ENCODE peak calls at places on chromosomes 13 and 19, in seven cellular contexts. F is right lobe of liver; P is kidney epithelial cell; Y is CD4-positive, alpha-beta T cell; S is DND-41; W is thoracic aorta; M is hepatocyte. Q is an unnamed sample.

GRCh38 chr13:100530645-100531044 is 57.9 kb downstream of the GGACT start:
- DNase-seq in F (peak; percentile 62), P (no peak), Y (no peak), S (no peak), W (no peak), M (no peak), Q (no peak)

GRCh38 chr13:24630851-24631341 is 49.3 kb upstream of the ATP12A start:
- DNase-seq in F (no peak), P (no peak), Y (no peak), S (no peak), W (no peak), M (peak; percentile 67), Q (no peak)

GRCh38 chr13:50366488-50367174 is 351.4 kb downstream of the KCNRG start:
- DNase-seq in F (no peak), P (no peak), Y (no peak), S (no peak), W (no peak), M (no peak), Q (no peak)

GRCh38 chr13:92745233-92745632 is 481.4 kb upstream of the GPC6 start:
- DNase-seq in F (no peak), P (no peak), Y (no peak), S (no peak), W (no peak), M (no peak), Q (no peak)

GRCh38 chr13:47790755-47791154 is 210.3 kb downstream of the SUCLA2 start:
- DNase-seq in F (no peak), P (no peak), Y (no peak), S (no peak), W (no peak), M (no peak), Q (no peak)

GRCh38 chr13:40464349-40464748 is 202.1 kb downstream of the FOXO1 start:
- DNase-seq in F (no peak), P (no peak), Y (no peak), S (no peak), W (no peak), M (no peak), Q (no peak)

GRCh38 chr13:31951215-31951678 is 80.3 kb upstream of the FRY start:
- DNase-seq in F (peak; percentile 50), P (no peak), Y (no peak), S (no peak), W (no peak), M (peak; percentile 57), Q (no peak)

GRCh38 chr13:49874430-49874829 is 61.7 kb downstream of the SPRYD7 start:
- DNase-seq in F (no peak), P (no peak), Y (no peak), S (no peak), W (no peak), M (no peak), Q (no peak)

GRCh38 chr13:47816835-47817234 is 184.2 kb downstream of the SUCLA2 start:
- DNase-seq in F (no peak), P (no peak), Y (no peak), S (no peak), W (no peak), M (no peak), Q (no peak)

GRCh38 chr19:10339380-10339960 is at the start of gene ICAM3:
- DNase-seq in F (no peak), P (no peak), Y (peak; percentile 60), S (peak; percentile 81), W (no peak), M (no peak), Q (no peak)

GRCh38 chr19:2528543-2529173 is 52.7 kb downstream of the GADD45B start:
- DNase-seq in F (no peak), P (no peak), Y (no peak), S (no peak), W (no peak), M (no peak), Q (no peak)

DNA sequence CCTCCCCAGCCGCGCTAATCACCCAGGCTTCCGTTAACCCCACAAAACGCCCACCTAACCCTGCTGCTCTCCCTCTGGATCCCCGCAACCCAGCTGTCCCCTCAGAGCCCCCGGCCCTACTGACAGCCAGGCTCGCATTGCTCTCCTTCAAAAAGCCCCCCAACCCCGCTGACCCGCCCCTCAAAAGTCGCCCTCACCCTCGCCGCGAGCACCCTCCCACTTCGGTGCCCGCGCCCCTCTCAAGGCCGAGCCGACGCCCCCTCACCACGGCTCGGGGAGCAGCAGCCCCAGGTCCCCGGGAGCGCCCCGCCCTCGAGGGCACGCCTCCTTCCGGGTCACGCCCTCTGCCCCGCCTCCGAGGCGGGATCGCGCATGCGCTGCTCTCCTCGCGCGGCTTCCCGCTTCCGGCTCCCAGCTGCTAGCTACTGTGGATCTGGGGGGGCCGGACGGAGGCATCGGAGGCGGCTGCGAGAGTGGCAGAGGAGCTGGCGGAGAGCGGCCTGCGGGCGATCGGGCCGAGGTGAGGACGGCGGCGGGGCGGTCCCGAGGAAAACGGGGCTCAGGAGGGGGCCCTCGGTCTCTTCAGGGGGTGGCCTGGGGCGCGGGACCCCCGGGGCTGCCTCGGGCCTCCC is 46.1 kb downstream of the ARHGEF18 start:
- DNase-seq in F (peak; percentile 91), P (no peak), Y (peak; percentile 87), S (peak; percentile 92), W (peak; percentile 45), M (peak; percentile 96), Q (peak; percentile 21)
- TF ChIP-seq CTCF in F (no peak), P (no peak), Y (no peak), S (peak; percentile 40), W (no peak), M (peak; percentile 7), Q (peak; percentile 9)

DNA sequence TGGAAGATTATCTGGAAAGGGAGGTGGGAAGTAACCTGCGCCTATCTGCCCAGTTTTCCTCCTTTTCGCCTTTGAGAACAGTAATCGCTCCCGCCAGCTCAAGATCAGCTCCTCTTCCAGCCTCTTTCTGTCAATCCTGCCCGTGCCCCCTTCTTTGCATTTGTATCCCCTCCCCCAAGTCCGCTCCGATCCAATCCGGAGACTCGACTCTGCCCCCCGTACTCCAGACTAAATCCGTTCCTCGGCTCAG is 327 bp upstream of the RAB4B start:
- DNase-seq in F (no peak), P (no peak), Y (no peak), S (no peak), W (no peak), M (no peak), Q (no peak)
- TF ChIP-seq CTCF in F (no peak), P (no peak), Y (no peak), S (no peak), W (no peak), M (no peak), Q (no peak)

GRCh38 chr19:46150606-46151005 is 2.6 kb downstream of the IGFL2 start:
- DNase-seq in F (no peak), P (no peak), Y (no peak), S (no peak), W (no peak), M (no peak), Q (no peak)
- TF ChIP-seq CTCF in F (no peak), P (no peak), Y (no peak), S (no peak), W (no peak), M (no peak), Q (no peak)

GRCh38 chr13:60328073-60328472 is 68.9 kb upstream of the TDRD3 start:
- DNase-seq in F (no peak), P (no peak), Y (no peak), S (no peak), W (no peak), M (no peak), Q (no peak)

GRCh38 chr13:60329221-60329983 is 67.6 kb upstream of the TDRD3 start:
- DNase-seq in F (no peak), P (no peak), Y (no peak), S (peak; percentile 27), W (no peak), M (peak; percentile 67), Q (no peak)

GRCh38 chr13:60331249-60332012 is 65.6 kb upstream of the TDRD3 start:
- DNase-seq in F (no peak), P (no peak), Y (no peak), S (no peak), W (no peak), M (no peak), Q (no peak)

GRCh38 chr13:60327551-60327950 is 69.5 kb upstream of the TDRD3 start:
- DNase-seq in F (no peak), P (no peak), Y (no peak), S (no peak), W (no peak), M (no peak), Q (no peak)

DNA sequence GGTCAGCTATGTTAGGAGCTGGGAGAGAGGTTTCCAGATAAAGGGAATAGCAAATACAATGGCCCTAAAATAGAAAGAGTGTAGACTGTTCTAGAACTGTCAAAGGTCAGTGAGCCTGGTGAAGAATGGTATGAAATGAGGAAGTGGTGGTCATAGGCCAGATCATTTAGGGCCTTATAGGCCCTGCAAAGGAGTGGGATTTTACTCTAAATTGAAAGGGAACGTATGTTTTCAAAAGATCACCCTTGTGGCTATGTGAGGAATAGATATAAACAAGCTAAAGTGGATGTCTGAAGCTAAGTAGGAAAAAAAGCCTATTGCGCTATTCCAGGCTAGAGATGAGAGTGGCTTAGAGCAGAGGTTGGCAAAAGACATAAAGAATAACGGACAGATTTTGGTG is 70.7 kb upstream of the TDRD3 start:
- DNase-seq in F (no peak), P (no peak), Y (no peak), S (no peak), W (no peak), M (no peak), Q (no peak)
- TF ChIP-seq CTCF in F (no peak), P (no peak), Y (no peak), S (no peak), W (no peak), M (no peak), Q (no peak)

GRCh38 chr13:21695536-21695935 is 24.7 kb downstream of the FGF9 start:
- DNase-seq in F (no peak), P (no peak), Y (no peak), S (no peak), W (no peak), M (no peak), Q (no peak)
- TF ChIP-seq CTCF in F (no peak), P (no peak), Y (no peak), S (no peak), W (no peak), M (no peak), Q (no peak)

GRCh38 chr19:4352701-4353121 is 9.3 kb downstream of the MPND start:
- DNase-seq in F (peak; percentile 65), P (no peak), Y (peak; percentile 56), S (peak; percentile 68), W (no peak), M (peak; percentile 83), Q (no peak)
- TF ChIP-seq CTCF in F (peak; percentile 83), P (peak; percentile 84), Y (peak; percentile 87), S (peak; percentile 74), W (peak; percentile 89), M (peak; percentile 94), Q (peak; percentile 72)

DNA sequence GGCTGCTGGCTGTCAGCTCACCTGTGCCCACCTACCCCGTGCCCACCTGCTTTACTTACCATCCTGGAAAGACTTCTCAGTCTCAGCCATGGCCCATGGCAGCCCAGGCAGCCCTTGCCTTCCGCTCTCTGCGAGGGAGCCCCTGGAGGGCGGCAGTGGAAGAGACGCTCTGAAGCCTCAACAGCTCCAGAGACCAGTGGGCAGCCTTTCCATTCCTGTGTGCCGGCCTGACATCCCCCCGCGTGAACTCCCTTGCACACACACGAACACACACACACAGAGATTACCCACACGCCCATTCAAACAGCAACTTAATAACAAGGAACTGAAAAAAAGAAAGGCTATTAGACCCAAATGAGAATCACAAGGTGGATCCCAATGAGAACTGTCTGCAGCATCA is 14.2 kb upstream of the RASA3 start:
- DNase-seq in F (peak; percentile 27), P (no peak), Y (no peak), S (no peak), W (no peak), M (no peak), Q (no peak)
- TF ChIP-seq CTCF in F (no peak), P (peak; percentile 20), Y (peak; percentile 17), S (peak; percentile 38), W (no peak), M (peak; percentile 5), Q (peak; percentile 49)

GRCh38 chr19:54155694-54156093 is 3.8 kb downstream of the LENG1 start:
- DNase-seq in F (no peak), P (no peak), Y (no peak), S (no peak), W (no peak), M (no peak), Q (no peak)
- TF ChIP-seq CTCF in F (no peak), P (no peak), Y (no peak), S (no peak), W (no peak), M (no peak), Q (no peak)

Q was measured in AG04449.